ENCODE peak calls at places on chromosomes 6 and 20, in seven cellular contexts. V, X, U, S, T, O and P are unnamed samples.
A peak's percentile ranks its signal among the peaks of the same experiment; 100 is the strongest.

GRCh38 chr20:62142252-62143117 is 709 bp downstream of the PSMA7 start:
- DNase-seq in V (no peak), T (no peak), O (no peak), X (no peak), U (no peak), S (no peak), P (no peak)

GRCh38 chr6:127952831-127953230 is 52.0 kb upstream of the THEMIS start:
- DNase-seq in X (no peak), O (no peak), U (no peak), V (no peak), S (no peak), T (no peak), P (no peak)

GRCh38 chr6:1390805-1391511 is 1.6 kb downstream of the FOXF2 start:
- DNase-seq in T (no peak), S (no peak), O (no peak), V (peak; percentile 54), X (no peak), U (no peak), P (peak; percentile 68)

GRCh38 chr6:7656355-7656754 is 66.4 kb downstream of the SNRNP48 start:
- DNase-seq in T (no peak), U (no peak), V (no peak), X (no peak), S (no peak), O (no peak), P (no peak)

GRCh38 chr20:23641936-23642751 is 4.4 kb upstream of the CST3 start:
- DNase-seq in T (no peak), V (peak; percentile 89), U (no peak), X (peak; percentile 92), O (peak; percentile 56), S (no peak), P (peak; percentile 81)

GRCh38 chr6:27168108-27168507 is 79.4 kb upstream of the PRSS16 start:
- DNase-seq in V (peak; percentile 8), S (no peak), O (no peak), X (no peak), T (no peak), U (no peak), P (peak; percentile 50)

GRCh38 chr6:137094411-137095008 is 49.7 kb upstream of the IL20RA start:
- DNase-seq in X (peak; percentile 43), O (peak; percentile 74), U (no peak), T (peak; percentile 41), V (peak; percentile 85), S (peak; percentile 46), P (peak; percentile 92)

GRCh38 chr6:90584636-90585255 is 2.1 kb downstream of the MAP3K7 start:
- DNase-seq in T (no peak), V (peak; percentile 21), X (no peak), S (no peak), U (no peak), O (no peak), P (peak; percentile 21)

GRCh38 chr20:10647471-10647870 is 26.3 kb downstream of the JAG1 start:
- DNase-seq in U (no peak), V (no peak), T (no peak), X (no peak), O (peak; percentile 26), S (no peak), P (peak; percentile 72)

GRCh38 chr6:139475231-139475630 is 100.8 kb upstream of the CITED2 start:
- DNase-seq in X (no peak), V (no peak), U (no peak), T (no peak), O (no peak), S (no peak), P (no peak)

GRCh38 chr6:157579467-157580031 is 198.6 kb downstream of the ZDHHC14 start:
- DNase-seq in T (no peak), O (no peak), V (no peak), U (no peak), S (peak; percentile 5), X (no peak), P (no peak)

GRCh38 chr6:109055771-109056235 is 38.8 kb downstream of the SESN1 start:
- DNase-seq in O (no peak), S (no peak), U (no peak), T (no peak), V (peak; percentile 72), X (no peak), P (peak; percentile 62)

GRCh38 chr6:137044366-137045220 is at the start of gene IL20RA:
- DNase-seq in S (no peak), T (peak; percentile 31), O (no peak), X (no peak), V (peak; percentile 8), U (no peak), P (peak; percentile 16)

GRCh38 chr20:20060234-20060998 is 8.1 kb downstream of the CFAP61 start:
- DNase-seq in V (no peak), T (no peak), X (no peak), O (no peak), S (no peak), U (no peak), P (no peak)

GRCh38 chr6:51788121-51788520 is 299.3 kb downstream of the PKHD1 start:
- DNase-seq in S (no peak), X (no peak), U (no peak), V (no peak), O (no peak), T (no peak), P (no peak)

GRCh38 chr6:113858067-113858604 is 991 bp downstream of the MARCKS start:
- DNase-seq in T (peak; percentile 45), S (no peak), O (peak; percentile 51), U (peak; percentile 58), V (peak; percentile 53), X (no peak), P (peak; percentile 61)

GRCh38 chr6:113862112-113862511 is 5.0 kb downstream of the MARCKS start:
- DNase-seq in O (no peak), V (peak; percentile 33), X (no peak), S (no peak), T (no peak), U (no peak), P (peak; percentile 26)

GRCh38 chr6:113859349-113860164 is 2.4 kb downstream of the MARCKS start:
- DNase-seq in O (peak; percentile 23), U (no peak), T (peak; percentile 55), V (peak; percentile 63), X (no peak), S (no peak), P (peak; percentile 60)

GRCh38 chr6:113858605-113859348 is 1.6 kb downstream of the MARCKS start:
- DNase-seq in O (peak; percentile 73), S (no peak), T (peak; percentile 89), U (peak; percentile 86), V (peak; percentile 93), X (no peak), P (peak; percentile 93)

DNA sequence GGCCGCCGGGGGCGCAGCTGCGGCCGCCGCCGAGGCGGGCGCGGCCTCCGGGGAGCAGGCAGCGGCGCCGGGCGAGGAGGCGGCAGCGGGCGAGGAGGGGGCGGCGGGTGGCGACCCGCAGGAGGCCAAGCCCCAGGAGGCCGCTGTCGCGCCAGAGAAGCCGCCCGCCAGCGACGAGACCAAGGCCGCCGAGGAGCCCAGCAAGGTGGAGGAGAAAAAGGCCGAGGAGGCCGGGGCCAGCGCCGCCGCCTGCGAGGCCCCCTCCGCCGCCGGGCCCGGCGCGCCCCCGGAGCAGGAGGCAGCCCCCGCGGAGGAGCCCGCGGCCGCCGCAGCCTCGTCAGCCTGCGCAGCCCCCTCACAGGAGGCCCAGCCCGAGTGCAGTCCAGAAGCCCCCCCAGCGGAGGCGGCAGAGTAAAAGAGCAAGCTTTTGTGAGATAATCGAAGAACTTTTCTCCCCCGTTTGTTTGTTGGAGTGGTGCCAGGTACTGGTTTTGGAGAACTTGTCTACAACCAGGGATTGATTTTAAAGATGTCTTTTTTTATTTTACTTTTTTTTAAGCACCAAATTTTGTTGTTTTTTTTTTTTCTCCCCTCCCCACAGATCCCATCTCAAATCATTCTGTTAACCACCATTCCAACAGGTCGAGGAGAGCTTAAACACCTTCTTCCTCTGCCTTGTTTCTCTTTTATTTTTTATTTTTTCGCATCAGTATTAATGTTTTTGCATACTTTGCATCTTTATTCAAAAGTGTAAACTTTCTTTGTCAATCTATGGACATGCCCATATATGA is 3.2 kb downstream of the MARCKS start:
- DNase-seq in X (no peak), U (no peak), S (no peak), O (peak; percentile 30), T (peak; percentile 45), V (peak; percentile 70), P (peak; percentile 63)
- H3K4me3 ChIP-seq in X (no peak overlapping the region), U (peak overlapping the region; percentile 77), S (peak overlapping the region; percentile 78), O (peak overlapping the region; percentile 77), T (peak overlapping the region; percentile 81), V (peak overlapping the region; percentile 85), P (peak overlapping the region; percentile 99)

GRCh38 chr20:40687384-40688128 is 1.5 kb downstream of the MAFB start:
- DNase-seq in T (peak; percentile 73), X (no peak), V (peak; percentile 11), U (peak; percentile 89), S (no peak), O (no peak), P (peak; percentile 41)
- H3K4me3 ChIP-seq in T (peak overlapping the region; percentile 21), X (peak overlapping the region; percentile 31), V (peak overlapping the region; percentile 55), U (peak overlapping the region; percentile 32), S (peak overlapping the region; percentile 8), O (peak overlapping the region; percentile 73), P (peak overlapping the region; percentile 77)

DNA sequence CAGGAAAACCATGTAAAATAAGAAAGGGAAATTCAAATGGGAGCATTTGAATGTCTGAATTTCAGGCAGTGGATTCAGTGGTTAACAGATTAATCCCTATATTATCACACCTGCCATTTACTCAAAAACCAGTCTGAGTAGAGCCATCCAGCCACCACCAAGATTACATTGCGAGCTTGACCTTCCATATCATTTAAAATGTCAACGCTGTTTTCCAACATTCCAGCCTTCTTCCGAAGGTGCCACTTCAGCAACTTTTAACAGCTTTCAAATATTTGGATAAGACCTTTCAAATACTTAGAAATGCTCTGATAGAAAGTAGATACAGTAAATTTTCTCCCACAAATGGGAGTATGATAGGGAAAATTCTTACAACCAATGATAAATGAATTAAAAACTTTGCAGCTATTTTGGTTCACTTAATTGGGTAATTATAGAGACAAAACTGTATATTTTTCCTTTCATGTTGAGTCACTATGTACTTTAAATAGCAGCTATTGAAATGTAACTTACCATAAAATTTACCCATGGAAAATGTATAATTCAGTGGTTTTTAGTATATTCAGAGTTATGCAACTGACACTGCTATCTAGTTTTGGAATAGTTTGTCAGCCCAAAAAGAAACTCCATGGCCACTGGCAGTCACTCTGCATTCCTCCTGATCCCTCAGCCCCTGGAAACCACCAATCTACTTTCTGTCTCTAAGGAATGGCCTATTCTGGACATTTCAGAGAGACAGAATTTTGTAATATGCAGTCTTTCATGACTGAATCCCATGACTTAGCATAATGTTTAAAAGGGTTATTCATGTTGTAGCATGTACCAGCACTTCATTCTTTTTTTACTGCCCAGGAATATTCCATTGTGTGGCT is 21.6 kb downstream of the EZR start:
- DNase-seq in T (no peak), V (peak; percentile 94), S (no peak), U (no peak), O (no peak), X (no peak), P (peak; percentile 82)
- H3K4me3 ChIP-seq in T (no peak overlapping the region), V (no peak overlapping the region), S (no peak overlapping the region), U (no peak overlapping the region), O (no peak overlapping the region), X (no peak overlapping the region), P (no peak overlapping the region)

DNA sequence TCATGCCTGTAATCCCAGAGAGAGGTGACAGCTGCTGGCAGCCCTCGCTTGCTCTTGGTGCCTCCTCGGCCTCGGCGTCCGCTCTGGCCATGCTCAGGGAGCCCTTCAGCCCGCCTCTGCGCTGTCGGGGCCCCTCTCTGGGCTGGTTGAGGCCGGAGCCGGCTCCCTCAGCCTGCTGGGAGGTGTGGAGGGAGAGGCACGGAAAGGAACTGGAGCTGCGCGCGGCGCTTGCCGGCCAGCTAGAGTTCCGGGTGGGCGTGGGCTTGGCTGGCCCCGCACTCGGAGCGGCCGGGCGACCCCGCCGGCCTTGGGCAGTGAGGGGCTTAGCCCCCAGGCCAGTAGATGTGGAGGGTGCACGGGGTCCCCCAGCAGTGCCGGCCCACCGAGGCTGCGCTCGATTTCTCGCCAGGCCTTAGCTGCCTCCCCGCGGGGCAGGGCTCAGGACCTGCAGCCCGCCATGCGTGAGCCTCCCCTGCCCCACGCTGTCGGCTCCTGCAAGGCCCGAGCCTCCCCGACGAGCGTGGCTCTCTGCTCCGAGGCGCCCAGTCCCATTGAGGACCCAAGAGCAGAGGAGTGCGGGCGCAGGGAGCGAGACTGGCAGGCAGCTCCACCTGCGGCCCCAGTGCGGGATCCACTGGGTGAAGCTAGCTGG is 34.6 kb downstream of the C6orf52 start:
- DNase-seq in U (no peak), S (no peak), T (no peak), V (no peak), X (no peak), O (no peak), P (peak; percentile 14)
- H3K4me3 ChIP-seq in U (peak overlapping the region; percentile 32), S (peak overlapping the region; percentile 25), T (no peak overlapping the region), V (peak overlapping the region; percentile 39), X (no peak overlapping the region), O (no peak overlapping the region), P (peak overlapping the region; percentile 50)